ENCODE peak calls at places on chromosome 1, in nine cellular contexts. T is epithelial cell of proximal tubule; Z is stimulated activated CD8-positive, alpha-beta memory T cell treated with anti-CD3 and anti-CD28 coated beads, Interleukin-15, amount 100 ng/mL, for 4 hours; X is fibroblast of lung; D is T-helper 1 cell; N is activated CD4-positive, alpha-beta T cell treated with anti-CD3 and anti-CD28 coated beads, Interleukin-2, amount 50 U/mL, for 24 hours; G is mucosa of gallbladder; W is small intestine; P is aorta. M is an unnamed sample.

GRCh38 chr1:12052008-12052573 is 11.0 kb upstream of the TNFRSF8 start:
- DNase-seq in G (peak), N (no peak), T (peak), Z (no peak), P (peak), W (peak), X (peak), D (no peak), M (peak)

GRCh38 chr1:226046240-226046639 is 16.3 kb upstream of the H3-3A start:
- DNase-seq in N (no peak), T (no peak), X (peak), G (no peak), W (peak), D (no peak), P (no peak), Z (no peak), M (no peak)

GRCh38 chr1:89519779-89520358 is 4.8 kb upstream of the LRRC8B start:
- DNase-seq in W (peak), N (peak), P (no peak), G (no peak), Z (no peak), T (no peak), X (peak), D (no peak), M (no peak)

GRCh38 chr1:226706664-226707063 is 32.4 kb downstream of the ITPKB start:
- DNase-seq in D (no peak), Z (no peak), P (no peak), G (no peak), T (no peak), X (no peak), W (no peak), N (no peak), M (no peak)

GRCh38 chr1:147504801-147505303 is 36.4 kb upstream of the BCL9 start:
- DNase-seq in X (peak), N (no peak), W (no peak), Z (no peak), P (no peak), D (no peak), T (no peak), G (no peak), M (no peak)

GRCh38 chr1:57102957-57103356 is 137.1 kb upstream of the C8B start:
- DNase-seq in G (no peak), D (no peak), W (no peak), Z (no peak), X (no peak), N (no peak), T (no peak), P (no peak), M (no peak)

GRCh38 chr1:192809286-192810252 is 730 bp downstream of the RGS2 start:
- DNase-seq in T (no peak), P (no peak), W (peak), D (peak), N (peak), Z (no peak), X (peak), G (peak), M (no peak)

GRCh38 chr1:100009458-100009857 is 39.7 kb downstream of the SLC35A3 start:
- DNase-seq in X (no peak), T (peak), Z (no peak), D (no peak), W (no peak), N (no peak), P (no peak), G (no peak), M (no peak)

GRCh38 chr1:241998950-241999495 is at the start of gene MAP1LC3C:
- DNase-seq in Z (no peak), D (no peak), X (no peak), P (no peak), W (no peak), T (no peak), N (no peak), G (no peak), M (no peak)

GRCh38 chr1:119829636-119830035 is 18.4 kb upstream of the REG4 start:
- DNase-seq in P (no peak), T (no peak), G (no peak), N (no peak), Z (no peak), D (no peak), X (no peak), W (no peak), M (no peak)

GRCh38 chr1:116375884-116376733 is 3.1 kb downstream of the ATP1A1 start:
- DNase-seq in N (peak), G (peak), W (peak), P (peak), D (no peak), T (peak), Z (no peak), X (peak), M (peak)

GRCh38 chr1:165900576-165901380 is 73.4 kb downstream of the UCK2 start:
- DNase-seq in P (peak), W (peak), Z (no peak), T (no peak), G (no peak), X (peak), N (no peak), D (no peak), M (no peak)

GRCh38 chr1:102861247-102861646 is 247.1 kb downstream of the COL11A1 start:
- DNase-seq in T (no peak), Z (no peak), G (no peak), W (no peak), N (no peak), D (no peak), X (no peak), P (no peak), M (no peak)

GRCh38 chr1:247096112-247096511 is 8.0 kb downstream of the ZNF669 start:
- DNase-seq in T (no peak), N (no peak), D (no peak), Z (no peak), P (no peak), X (no peak), G (no peak), W (no peak), M (no peak)

GRCh38 chr1:157156058-157156541 is 17.9 kb upstream of the ETV3 start:
- DNase-seq in X (peak), Z (peak), N (peak), W (peak), P (peak), D (peak), G (peak), T (no peak), M (peak)

GRCh38 chr1:236159704-236160539 is 17.6 kb downstream of the GPR137B start:
- DNase-seq in D (no peak), N (no peak), P (no peak), G (no peak), X (no peak), Z (no peak), W (peak), T (no peak), M (no peak)

GRCh38 chr1:22044690-22045420 is 7.7 kb upstream of the CDC42 start:
- DNase-seq in Z (no peak), T (no peak), X (peak), D (no peak), W (no peak), G (no peak), P (no peak), N (no peak), M (no peak)

GRCh38 chr1:53949651-53950050 is 3.5 kb downstream of the LRRC42 start:
- DNase-seq in Z (no peak), D (no peak), W (no peak), N (no peak), T (no peak), G (no peak), X (no peak), P (no peak), M (no peak)

GRCh38 chr1:44619261-44619900 is 54.9 kb downstream of the TMEM53 start:
- DNase-seq in T (no peak), W (no peak), D (no peak), P (no peak), N (no peak), Z (no peak), X (peak), G (no peak), M (no peak)

GRCh38 chr1:67850151-67850551 is 16.9 kb upstream of the GNG12 start:
- DNase-seq in W (no peak), G (no peak), Z (no peak), T (no peak), P (no peak), X (peak), D (no peak), N (no peak), M (no peak)

M was measured in lower leg skin.